ENCODE peak calls at places on chromosomes 12 and 14, in five cellular contexts. C, S, G, W and E are unnamed samples.

GRCh38 chr14:94850332-94851211 is 80.7 kb upstream of the GSC start:
- DNase-seq in C (no peak), S (no peak), G (no peak), W (no peak), E (no peak)

GRCh38 chr12:53495903-53496751 is 3.1 kb downstream of the MAP3K12 start:
- DNase-seq in C (no peak), S (peak; percentile 64), G (no peak), W (no peak), E (no peak)

GRCh38 chr12:39937119-39937518 is 168.8 kb downstream of the SLC2A13 start:
- DNase-seq in C (no peak), S (no peak), G (no peak), W (no peak), E (no peak)

GRCh38 chr14:56840221-56840620 is 29.9 kb upstream of the OTX2 start:
- DNase-seq in C (no peak), S (no peak), G (no peak), W (no peak), E (no peak)

GRCh38 chr14:21680072-21680471 is 6.5 kb upstream of the OR4E1 start:
- DNase-seq in C (no peak), S (no peak), G (no peak), W (no peak), E (no peak)

GRCh38 chr14:56055521-56055920 is 62.7 kb upstream of the PELI2 start:
- DNase-seq in C (no peak), S (peak; percentile 64), G (no peak), W (no peak), E (no peak)

GRCh38 chr12:46209914-46210834 is 58.7 kb downstream of the SLC38A1 start:
- DNase-seq in C (peak; percentile 87), S (no peak), G (no peak), W (peak; percentile 70), E (peak; percentile 77)

GRCh38 chr14:58280954-58281787 is 17.2 kb upstream of the ARID4A start:
- DNase-seq in C (peak; percentile 66), S (peak; percentile 50), G (no peak), W (peak; percentile 22), E (no peak)

GRCh38 chr14:33332497-33332896 is 393.8 kb downstream of the NPAS3 start:
- DNase-seq in C (no peak), S (peak; percentile 91), G (no peak), W (no peak), E (no peak)

GRCh38 chr14:23321572-23322547 is 603 bp downstream of the PABPN1 start:
- DNase-seq in C (peak; percentile 76), S (no peak), G (no peak), W (peak; percentile 55), E (peak; percentile 15)

GRCh38 chr14:52391866-52392600 is 77.9 kb downstream of the PTGER2 start:
- DNase-seq in C (no peak), S (no peak), G (no peak), W (no peak), E (no peak)